ENCODE peak calls at places on chromosomes 2 and 18, in four cellular contexts. W is IMR-90, L is PC-3, C is thoracic aorta. T is an unnamed sample.

GRCh38 chr2:223465793-223466192 is 136.4 kb downstream of the SCG2 start:
- DNase-seq in W (peak; percentile 96), L (peak; percentile 92), C (peak; percentile 77), T (peak; percentile 40)

GRCh38 chr18:13136056-13136688 is 82.4 kb upstream of the LDLRAD4 start:
- DNase-seq in W (no peak), L (no peak), C (no peak), T (peak; percentile 16)

GRCh38 chr2:144998435-144998834 is 478.5 kb upstream of the ZEB2 start:
- DNase-seq in W (no peak), L (no peak), C (no peak), T (no peak)

GRCh38 chr18:35588995-35589394 is 7.5 kb downstream of the GALNT1 start:
- DNase-seq in W (no peak), L (no peak), C (no peak), T (no peak)

GRCh38 chr2:216478151-216478550 is 20.5 kb upstream of the RPL37A start:
- DNase-seq in W (peak; percentile 88), L (peak; percentile 94), C (no peak), T (no peak)

GRCh38 chr2:17620280-17620679 is 79.8 kb downstream of the VSNL1 start:
- DNase-seq in W (peak; percentile 4), L (no peak), C (no peak), T (peak; percentile 37)

GRCh38 chr18:80167947-80168745 is 59.1 kb downstream of the ADNP2 start:
- DNase-seq in W (no peak), L (no peak), C (no peak), T (no peak)

GRCh38 chr2:120669121-120669952 is 66.3 kb upstream of the GLI2 start:
- DNase-seq in W (peak; percentile 60), L (peak; percentile 79), C (no peak), T (no peak)

GRCh38 chr2:54928719-54929118 is 121.5 kb downstream of the RTN4 start:
- DNase-seq in W (no peak), L (no peak), C (no peak), T (no peak)

GRCh38 chr18:61922435-61922834 is 29.6 kb upstream of the RNF152 start:
- DNase-seq in W (peak; percentile 15), L (peak; percentile 4), C (no peak), T (no peak)

GRCh38 chr2:70641263-70641784 is 87.7 kb upstream of the TGFA start:
- DNase-seq in W (peak; percentile 2), L (peak; percentile 56), C (no peak), T (no peak)

GRCh38 chr2:159968282-159968900 is 94.0 kb downstream of the PLA2R1 start:
- DNase-seq in W (peak; percentile 41), L (peak; percentile 74), C (no peak), T (peak; percentile 27)

GRCh38 chr2:121873870-121874269 is 118.4 kb downstream of the TSN start:
- DNase-seq in W (no peak), L (no peak), C (no peak), T (no peak)

GRCh38 chr2:229160180-229160579 is 110.9 kb downstream of the PID1 start:
- DNase-seq in W (no peak), L (no peak), C (no peak), T (peak; percentile 75)

GRCh38 chr18:9782073-9782857 is 74.2 kb downstream of the RAB31 start:
- DNase-seq in W (peak; percentile 96), L (peak; percentile 72), C (no peak), T (no peak)

GRCh38 chr2:152718909-152719645 is 657 bp downstream of the ARL6IP6 start:
- DNase-seq in W (no peak), L (peak; percentile 80), C (no peak), T (peak; percentile 81)

GRCh38 chr2:166202778-166203177 is 75.0 kb upstream of the SCN1A start:
- DNase-seq in W (no peak), L (no peak), C (no peak), T (no peak)
- H3K4me1 ChIP-seq in W (no peaks in the 10 kb centered on the region), L (no peaks in the 10 kb centered on the region), C (no peaks in the 10 kb centered on the region), T (no peaks in the 10 kb centered on the region)

DNA sequence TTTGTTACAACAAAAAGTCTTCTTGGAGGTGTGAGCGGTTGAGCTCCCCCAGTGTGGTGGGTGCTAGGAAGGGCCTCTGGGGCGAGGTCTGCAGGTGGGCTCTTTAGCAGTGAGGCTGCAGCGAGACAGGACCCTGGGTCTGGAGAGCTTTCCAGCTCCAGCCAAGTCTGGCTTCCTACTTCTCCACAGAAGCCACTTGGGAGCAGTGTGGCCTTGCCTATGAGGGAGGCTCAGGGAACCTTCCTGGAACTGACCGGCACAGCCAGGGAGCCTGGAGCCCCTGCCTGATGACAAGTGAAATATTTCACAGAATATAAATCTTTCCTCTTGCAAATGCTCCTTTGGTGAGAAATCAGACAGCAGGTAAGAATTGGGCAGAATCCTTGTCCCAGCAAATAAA is 289.6 kb upstream of the SPRED2 start:
- DNase-seq in W (peak; percentile 10), L (peak; percentile 55), C (no peak), T (no peak)
- TF ChIP-seq CTCF in W (peak; percentile 29), L (peak; percentile 60), C (peak; percentile 16), T (no peak)

GRCh38 chr2:205546417-205546816 is 135.9 kb upstream of the NRP2 start:
- DNase-seq in W (no peak), L (no peak), C (no peak), T (no peak)
- H3K4me3 ChIP-seq in W (no peak overlapping the region), L (no peak overlapping the region), C (no peak overlapping the region), T (no peak overlapping the region)

DNA sequence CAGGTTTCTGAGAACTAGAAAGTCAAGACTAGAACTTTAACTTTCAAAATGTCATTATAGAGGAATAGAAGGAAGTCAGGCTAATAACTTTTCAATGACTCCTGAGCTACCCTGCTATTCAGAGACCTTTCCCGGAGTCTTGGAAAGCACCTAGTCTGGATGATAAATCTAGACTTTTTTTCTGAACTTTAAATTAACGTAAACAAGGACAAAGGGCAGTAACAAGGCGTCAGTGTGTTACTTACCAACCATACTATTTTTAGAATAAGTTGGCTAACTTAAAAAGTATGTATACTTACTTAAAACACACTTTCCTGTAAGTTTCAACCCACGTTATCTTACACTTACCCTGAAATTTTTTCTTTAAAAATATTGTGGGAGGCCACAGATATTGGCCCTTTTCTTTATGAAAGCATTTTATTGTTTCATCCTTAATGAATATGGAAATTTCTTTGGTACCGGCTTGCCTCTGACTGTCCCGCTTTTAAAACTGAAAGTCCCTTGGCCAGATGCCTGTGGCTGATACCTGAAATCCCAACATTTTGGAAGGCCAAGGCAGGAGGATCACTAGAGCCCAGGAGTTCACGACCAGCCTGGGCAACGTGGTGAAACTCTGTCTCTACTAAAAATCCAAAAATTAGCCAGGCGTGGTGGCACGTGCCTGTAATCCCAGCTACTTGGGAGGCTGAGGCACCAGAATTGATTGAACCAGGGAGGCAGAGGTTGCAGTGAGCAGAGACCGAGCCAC is 9.7 kb downstream of the PMAIP1 start:
- DNase-seq in W (peak; percentile 86), L (no peak), C (no peak), T (no peak)
- H3K4me1 ChIP-seq in W (peaks cover 24% of the 10 kb centered on the region), L (peaks cover 34% of the 10 kb centered on the region), C (no peaks in the 10 kb centered on the region), T (no peaks in the 10 kb centered on the region)

DNA sequence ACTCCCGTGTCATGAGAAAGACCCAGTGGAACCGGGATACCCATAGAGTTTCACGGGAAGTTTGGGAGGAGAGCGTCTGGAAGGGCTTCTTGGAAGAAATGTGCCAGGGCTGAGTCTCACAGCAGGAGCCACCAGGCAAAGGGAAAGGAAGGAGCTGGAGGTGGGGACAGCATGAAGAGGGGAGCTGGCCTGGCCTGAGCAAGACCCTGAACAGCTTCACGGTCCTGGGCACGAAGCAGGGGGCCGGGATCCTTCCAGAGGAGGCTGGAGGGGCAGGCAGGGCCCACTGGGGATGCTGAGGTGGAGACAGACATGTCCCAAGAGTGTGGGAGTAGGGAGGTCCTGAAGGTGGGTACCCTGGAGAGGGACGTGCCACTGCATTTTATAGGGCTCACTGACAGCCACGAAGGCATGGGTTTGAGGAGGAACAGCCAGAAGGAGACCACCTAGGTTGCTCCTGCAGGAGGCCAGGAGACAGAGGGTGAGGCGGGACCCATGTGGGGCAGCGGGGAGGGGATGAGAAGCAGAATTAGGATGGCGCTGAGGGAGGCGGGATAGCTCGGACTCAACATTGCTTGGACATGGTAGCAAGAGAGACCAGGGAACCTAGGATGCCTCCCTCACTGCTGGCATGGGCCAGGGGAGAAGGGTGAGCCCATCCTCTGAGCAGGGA is 168.1 kb upstream of the ID2 start:
- DNase-seq in W (no peak), L (no peak), C (no peak), T (peak; percentile 20)
- TF ChIP-seq CTCF in W (no peak), L (no peak), C (no peak), T (no peak)

GRCh38 chr2:239166201-239166834 is 234.5 kb downstream of the HDAC4 start:
- DNase-seq in W (peak; percentile 1), L (no peak), C (no peak), T (peak; percentile 15)
- H3K4me3 ChIP-seq in W (no peak overlapping the region), L (no peak overlapping the region), C (no peak overlapping the region), T (no peak overlapping the region)

GRCh38 chr2:38174131-38174530 is 98.2 kb upstream of the CYP1B1 start:
- DNase-seq in W (no peak), L (no peak), C (no peak), T (no peak)
- H3K4me1 ChIP-seq in W (peaks cover 29% of the 10 kb centered on the region), L (no peaks in the 10 kb centered on the region), C (no peaks in the 10 kb centered on the region), T (no peaks in the 10 kb centered on the region)

GRCh38 chr2:64865073-64865830 is 123.9 kb upstream of the SLC1A4 start:
- DNase-seq in W (peak; percentile 54), L (peak; percentile 73), C (no peak), T (peak; percentile 78)
- TF ChIP-seq CTCF in W (peak; percentile 83), L (peak; percentile 68), C (peak; percentile 68), T (peak; percentile 81)

DNA sequence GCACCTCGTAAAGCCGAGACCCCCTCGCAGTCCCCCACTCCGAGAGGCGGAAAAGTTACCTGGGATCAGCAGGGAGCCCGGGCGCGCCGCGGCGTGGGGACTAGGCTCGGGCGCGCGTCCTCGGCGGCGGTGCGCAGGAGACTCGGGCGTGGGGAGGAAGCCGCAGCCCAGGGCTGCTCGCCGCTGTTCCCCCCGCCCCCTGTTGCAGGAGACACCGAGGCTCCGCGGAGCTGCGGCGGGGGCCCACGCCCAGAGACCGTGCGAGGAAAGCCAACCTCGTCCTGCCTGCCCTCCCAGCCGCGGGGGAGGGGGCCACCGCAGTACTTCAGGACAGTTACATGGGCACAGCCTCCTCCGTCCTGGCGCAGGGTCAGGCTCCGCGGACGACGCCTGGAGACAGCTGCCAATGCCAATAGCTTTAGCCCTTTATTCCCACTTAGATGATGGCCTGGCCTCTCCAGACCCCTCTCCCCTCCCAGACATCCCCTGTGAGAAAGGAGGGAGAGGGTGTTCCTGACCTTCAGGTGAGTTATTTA is at the start of gene EPB41L3:
- DNase-seq in W (peak; percentile 20), L (no peak), C (no peak), T (peak; percentile 59)
- H3K4me3 ChIP-seq in W (peak within 1 kb of the TSS; percentile 98), L (peak within 1 kb of the TSS; percentile 54), C (peak within 1 kb of the TSS; percentile 66), T (no peak within 1 kb of the TSS)